ENCODE peak calls at places on chromosomes 3 and 15, in eight cellular contexts. X, S, B, Z, I, V, Q and A are unnamed samples.

GRCh38 chr3:115921711-115922110 is 298.4 kb downstream of the GAP43 start:
- DNase-seq in X (no peak), S (no peak), B (no peak), Z (no peak), I (no peak), V (no peak), Q (no peak), A (no peak)

GRCh38 chr3:49667701-49668413 is 6.3 kb upstream of the APEH start:
- DNase-seq in X (no peak), S (no peak), B (no peak), Z (no peak), I (no peak), V (no peak), Q (no peak), A (no peak)

GRCh38 chr15:36409819-36410218 is 169.6 kb upstream of the CDIN1 start:
- DNase-seq in X (no peak), S (no peak), B (no peak), Z (no peak), I (no peak), V (no peak), Q (no peak), A (no peak)

GRCh38 chr3:64170270-64170669 is 55.0 kb downstream of the PRICKLE2 start:
- DNase-seq in X (no peak), S (no peak), B (no peak), Z (no peak), I (no peak), V (no peak), Q (no peak), A (no peak)

GRCh38 chr15:93235926-93236781 is 147.1 kb upstream of the RGMA start:
- DNase-seq in X (no peak), S (no peak), B (no peak), Z (no peak), I (peak; percentile 60), V (no peak), Q (no peak), A (peak; percentile 27)

GRCh38 chr3:157374931-157375330 is 61.7 kb upstream of the PTX3 start:
- DNase-seq in X (no peak), S (no peak), B (no peak), Z (no peak), I (no peak), V (no peak), Q (no peak), A (no peak)

GRCh38 chr3:159458010-159458409 is 530.6 kb upstream of the IL12A start:
- DNase-seq in X (peak; percentile 88), S (no peak), B (peak; percentile 69), Z (peak; percentile 88), I (no peak), V (no peak), Q (no peak), A (no peak)

GRCh38 chr3:149790265-149790664 is 2.1 kb downstream of the ANKUB1 start:
- DNase-seq in X (peak; percentile 42), S (no peak), B (no peak), Z (peak; percentile 38), I (no peak), V (no peak), Q (no peak), A (no peak)

GRCh38 chr3:88617283-88617682 is 467.5 kb downstream of the C3orf38 start:
- DNase-seq in X (no peak), S (no peak), B (no peak), Z (no peak), I (no peak), V (no peak), Q (no peak), A (no peak)

GRCh38 chr3:194083253-194084224 is 52.4 kb upstream of the HES1 start:
- DNase-seq in X (no peak), S (no peak), B (no peak), Z (no peak), I (no peak), V (no peak), Q (no peak), A (no peak)

GRCh38 chr3:46642971-46643370 is 30.6 kb downstream of the FAM240A start:
- DNase-seq in X (no peak), S (no peak), B (no peak), Z (no peak), I (no peak), V (no peak), Q (no peak), A (no peak)

GRCh38 chr3:170062769-170063168 is 25.0 kb downstream of the GPR160 start:
- DNase-seq in X (no peak), S (no peak), B (no peak), Z (no peak), I (no peak), V (no peak), Q (no peak), A (no peak)
- TF ChIP-seq CTCF in X (no peak), S (no peak), B (peak; percentile 6), Z (no peak), I (no peak), V (no peak), Q (no peak), A (no peak)

GRCh38 chr3:62172199-62172598 is 201.2 kb downstream of the FEZF2 start:
- DNase-seq in X (no peak), S (no peak), B (no peak), Z (no peak), I (no peak), V (no peak), Q (no peak), A (no peak)

GRCh38 chr3:62171789-62172188 is 201.6 kb downstream of the FEZF2 start:
- DNase-seq in X (no peak), S (no peak), B (no peak), Z (no peak), I (no peak), V (no peak), Q (no peak), A (no peak)

GRCh38 chr3:62178032-62178431 is 195.3 kb downstream of the FEZF2 start:
- DNase-seq in X (no peak), S (no peak), B (no peak), Z (no peak), I (no peak), V (no peak), Q (no peak), A (no peak)

GRCh38 chr3:62174116-62174515 is 199.2 kb downstream of the FEZF2 start:
- DNase-seq in X (no peak), S (no peak), B (no peak), Z (no peak), I (no peak), V (no peak), Q (no peak), A (no peak)

DNA sequence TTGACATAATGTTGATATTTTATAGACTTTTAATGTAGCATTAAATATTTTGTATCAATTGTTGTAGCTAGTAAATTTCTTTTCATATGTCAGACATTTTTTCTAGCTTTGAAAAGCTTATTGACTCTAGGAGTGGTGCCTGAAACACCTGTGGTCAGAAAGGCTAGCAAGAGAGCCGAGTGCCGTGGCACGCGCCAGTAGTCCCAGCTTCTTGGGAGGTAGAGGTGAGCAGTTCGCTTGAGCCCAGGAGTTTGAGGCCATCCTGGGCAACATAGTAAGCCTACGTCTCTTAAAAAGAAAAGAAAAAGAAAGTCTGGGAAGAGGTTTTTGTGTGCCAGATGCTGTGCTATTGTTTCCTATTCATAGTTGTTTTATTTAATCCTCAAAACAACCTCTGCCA is 198.2 kb downstream of the FEZF2 start:
- DNase-seq in X (no peak), S (no peak), B (no peak), Z (no peak), I (no peak), V (no peak), Q (no peak), A (no peak)
- TF ChIP-seq CTCF in X (no peak), S (no peak), B (no peak), Z (no peak), I (no peak), V (no peak), Q (no peak), A (no peak)

DNA sequence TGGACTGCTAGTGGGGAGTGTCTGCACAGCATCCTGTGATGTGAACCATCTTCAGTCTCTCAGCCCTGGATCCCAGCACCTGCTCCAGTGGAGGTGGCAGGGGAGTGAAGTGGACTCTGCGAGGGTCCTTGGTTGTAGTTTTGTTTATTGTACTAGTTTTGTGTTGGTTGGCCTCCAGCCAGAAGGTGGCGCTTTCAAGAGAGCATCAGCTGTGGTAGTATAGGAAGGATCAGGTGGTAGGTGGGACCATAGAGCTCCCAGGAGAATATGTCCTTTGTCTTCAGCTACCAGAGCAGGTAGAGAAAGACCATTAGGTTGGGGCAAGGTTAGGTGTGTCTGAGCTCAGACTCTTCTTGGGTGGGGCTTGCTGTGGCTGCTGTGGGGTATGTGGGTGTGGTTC is 20.9 kb downstream of the NEK11 start:
- DNase-seq in X (no peak), S (no peak), B (no peak), Z (peak; percentile 11), I (no peak), V (no peak), Q (no peak), A (no peak)
- TF ChIP-seq CTCF in X (no peak), S (no peak), B (no peak), Z (no peak), I (no peak), V (no peak), Q (peak; percentile 18), A (no peak)

GRCh38 chr15:69074011-69074842 is 59.7 kb downstream of the NOX5 start:
- DNase-seq in X (peak; percentile 56), S (no peak), B (peak; percentile 65), Z (peak; percentile 72), I (peak; percentile 64), V (peak; percentile 74), Q (no peak), A (no peak)
- TF ChIP-seq CTCF in X (no peak), S (no peak), B (no peak), Z (no peak), I (no peak), V (peak; percentile 26), Q (peak; percentile 28), A (no peak)

GRCh38 chr15:64767203-64767602 is 8.2 kb downstream of the RBPMS2 start:
- DNase-seq in X (no peak), S (no peak), B (no peak), Z (no peak), I (no peak), V (no peak), Q (no peak), A (no peak)
- TF ChIP-seq CTCF in X (no peak), S (no peak), B (no peak), Z (no peak), I (no peak), V (no peak), Q (no peak), A (no peak)

GRCh38 chr3:8011902-8012301 is 489.7 kb upstream of the LMCD1 start:
- DNase-seq in X (no peak), S (no peak), B (no peak), Z (no peak), I (no peak), V (no peak), Q (no peak), A (no peak)
- TF ChIP-seq CTCF in X (no peak), S (no peak), B (no peak), Z (no peak), I (no peak), V (no peak), Q (no peak), A (no peak)

GRCh38 chr3:39202094-39202493 is 9.7 kb upstream of the XIRP1 start:
- DNase-seq in X (no peak), S (no peak), B (no peak), Z (no peak), I (no peak), V (peak; percentile 26), Q (no peak), A (no peak)
- TF ChIP-seq CTCF in X (no peak), S (no peak), B (no peak), Z (no peak), I (no peak), V (peak; percentile 42), Q (no peak), A (no peak)